ENCODE peak calls at places on chromosomes 2 and 18, in six cellular contexts. F, P, L, A, G and C are unnamed samples.

GRCh38 chr18:35918564-35918963 is 53.9 kb upstream of the RMP24 start:
- DNase-seq in F (no peak), L (no peak), A (no peak), G (peak; percentile 22), P (no peak), C (no peak)

GRCh38 chr2:185245806-185246205 is 492.8 kb upstream of the FSIP2 start:
- DNase-seq in P (no peak), F (no peak), G (no peak), A (no peak), L (no peak), C (no peak)

GRCh38 chr2:208072250-208072892 is 47.0 kb upstream of the PLEKHM3 start:
- DNase-seq in P (peak; percentile 52), F (no peak), A (peak; percentile 63), L (peak; percentile 77), G (peak; percentile 66), C (peak; percentile 38)

GRCh38 chr2:148201075-148202004 is 180.4 kb downstream of the MBD5 start:
- DNase-seq in P (no peak), G (peak; percentile 41), L (peak; percentile 13), F (no peak), A (peak; percentile 87), C (peak; percentile 3)

GRCh38 chr2:192162392-192163042 is 32.2 kb downstream of the TMEFF2 start:
- DNase-seq in P (peak; percentile 32), A (peak; percentile 64), G (peak; percentile 74), F (no peak), L (peak; percentile 69), C (peak; percentile 40)

GRCh38 chr2:84201158-84201557 is 257.9 kb downstream of the SUCLG1 start:
- DNase-seq in G (no peak), A (no peak), F (no peak), P (no peak), L (no peak), C (no peak)

GRCh38 chr2:187302146-187302545 is 145.9 kb downstream of the CALCRL start:
- DNase-seq in G (no peak), L (no peak), F (no peak), P (no peak), A (no peak), C (no peak)

GRCh38 chr18:63264871-63265270 is 54.7 kb downstream of the BCL2 start:
- DNase-seq in L (no peak), A (no peak), P (no peak), G (peak; percentile 69), F (no peak), C (no peak)

GRCh38 chr2:131445896-131446295 is 30.0 kb upstream of the TUBA3D start:
- DNase-seq in P (no peak), F (no peak), L (no peak), G (no peak), A (no peak), C (no peak)

GRCh38 chr2:14081526-14081925 is 551.0 kb upstream of the LRATD1 start:
- DNase-seq in F (no peak), P (no peak), L (no peak), G (no peak), A (no peak), C (no peak)

GRCh38 chr2:20097889-20098714 is 46.7 kb upstream of the LAPTM4A start:
- DNase-seq in G (peak; percentile 84), L (peak; percentile 85), F (peak; percentile 89), A (peak; percentile 82), P (peak; percentile 77), C (peak; percentile 57)

GRCh38 chr2:56474412-56475158 is 290.8 kb downstream of the CCDC85A start:
- DNase-seq in A (no peak), L (no peak), F (no peak), P (no peak), G (no peak), C (no peak)

GRCh38 chr2:212711851-212712250 is 173.2 kb upstream of the ERBB4 start:
- DNase-seq in A (no peak), G (no peak), P (no peak), F (no peak), L (no peak), C (no peak)

GRCh38 chr2:10387033-10387432 is 61.1 kb downstream of the ODC1 start:
- DNase-seq in G (peak; percentile 74), P (no peak), F (no peak), A (no peak), L (no peak), C (no peak)

GRCh38 chr2:155162494-155162893 is 464.0 kb downstream of the KCNJ3 start:
- DNase-seq in F (no peak), P (no peak), L (no peak), G (no peak), A (no peak), C (no peak)
- H3K27ac ChIP-seq in F (no peak overlapping the region), P (no peak overlapping the region), L (no peak overlapping the region), G (no peak overlapping the region), A (no peak overlapping the region), C (no peak overlapping the region)

DNA sequence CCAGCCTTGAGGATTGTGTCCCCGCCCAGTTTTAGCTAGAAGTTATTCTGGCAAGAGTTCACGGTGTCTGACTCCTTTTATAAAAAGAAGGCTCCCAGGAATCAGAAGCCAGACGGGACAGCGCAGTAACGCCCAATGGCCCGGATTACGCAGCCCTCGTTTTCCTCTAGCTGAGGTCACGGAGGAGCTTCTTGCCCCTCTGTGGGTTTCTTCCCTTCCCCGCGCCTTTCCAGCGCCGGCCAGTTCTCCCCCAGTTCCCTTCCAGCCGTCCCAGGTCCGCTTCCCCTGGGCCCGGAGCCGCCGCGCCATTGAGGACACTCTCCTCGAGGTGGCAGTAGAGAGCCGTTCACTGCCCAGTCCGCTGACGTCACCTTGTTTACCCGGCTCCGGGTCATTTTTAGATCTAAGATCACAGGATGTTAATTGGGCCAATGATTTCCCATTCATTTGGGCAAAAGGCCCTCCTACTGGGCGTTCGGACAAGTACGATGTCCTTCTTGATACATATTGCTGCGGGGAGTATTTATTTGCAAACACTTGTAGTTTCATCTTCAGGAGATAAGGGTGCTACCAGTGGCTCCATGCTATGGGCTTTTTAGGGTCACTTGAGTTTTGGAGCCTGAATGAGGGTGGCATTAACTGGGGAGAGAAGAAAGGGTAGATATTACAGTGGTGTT is 81.5 kb upstream of the PPM1B start:
- DNase-seq in G (peak; percentile 90), L (peak; percentile 90), A (peak; percentile 72), F (peak; percentile 81), P (peak; percentile 87), C (peak; percentile 84)
- H3K27ac ChIP-seq in G (no peak overlapping the region), L (peak overlapping the region; percentile 8), A (no peak overlapping the region), F (peak overlapping the region; percentile 73), P (peak overlapping the region; percentile 99), C (peak overlapping the region; percentile 98)

GRCh38 chr2:227450196-227450851 is 21.6 kb upstream of the AGFG1 start:
- DNase-seq in L (no peak), A (no peak), F (no peak), G (no peak), P (no peak), C (no peak)

GRCh38 chr2:227450921-227451654 is 20.9 kb upstream of the AGFG1 start:
- DNase-seq in L (peak; percentile 16), P (no peak), A (peak; percentile 99), F (no peak), G (no peak), C (no peak)

GRCh38 chr2:227454323-227454860 is 17.6 kb upstream of the AGFG1 start:
- DNase-seq in F (no peak), G (no peak), P (no peak), L (no peak), A (peak; percentile 87), C (no peak)

GRCh38 chr2:227453810-227454209 is 18.1 kb upstream of the AGFG1 start:
- DNase-seq in F (no peak), L (no peak), P (no peak), G (no peak), A (no peak), C (no peak)

DNA sequence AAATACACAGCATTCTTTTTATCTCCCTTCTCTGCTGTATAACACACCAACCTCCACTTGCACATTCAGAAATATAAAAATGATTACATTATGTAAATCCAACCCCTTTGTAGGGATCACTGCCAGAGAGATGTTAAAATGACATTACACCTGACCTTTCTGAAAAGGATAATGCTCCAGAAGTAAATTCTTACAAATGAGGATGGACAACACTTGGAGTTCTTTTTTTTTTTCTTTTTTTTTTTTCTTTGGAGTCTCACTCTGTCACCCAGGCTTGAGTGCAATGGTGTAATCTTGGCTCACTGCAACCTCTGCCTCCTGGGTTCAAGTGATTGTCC is 20.3 kb upstream of the AGFG1 start:
- DNase-seq in L (no peak), G (no peak), F (no peak), P (no peak), A (no peak), C (no peak)
- H3K27ac ChIP-seq in L (no peak overlapping the region), G (no peak overlapping the region), F (no peak overlapping the region), P (no peak overlapping the region), A (peak overlapping the region; percentile 90), C (no peak overlapping the region)

GRCh38 chr18:79403723-79404566 is 8.2 kb downstream of the NFATC1 start:
- DNase-seq in A (no peak), G (no peak), P (no peak), L (no peak), F (no peak), C (no peak)
- H3K27ac ChIP-seq in A (no peak overlapping the region), G (peak overlapping the region; percentile 50), P (peak overlapping the region; percentile 52), L (no peak overlapping the region), F (peak overlapping the region; percentile 68), C (no peak overlapping the region)

GRCh38 chr2:215383652-215384279 is 52.1 kb downstream of the FN1 start:
- DNase-seq in P (no peak), A (no peak), L (no peak), F (no peak), G (no peak), C (no peak)
- H3K27ac ChIP-seq in P (no peak overlapping the region), A (no peak overlapping the region), L (no peak overlapping the region), F (no peak overlapping the region), G (no peak overlapping the region), C (no peak overlapping the region)

GRCh38 chr2:86673976-86674670 is 46.0 kb upstream of the RMND5A start:
- DNase-seq in A (no peak), P (no peak), L (no peak), F (no peak), G (no peak), C (no peak)

GRCh38 chr2:86672027-86672545 is 48.0 kb upstream of the RMND5A start:
- DNase-seq in F (no peak), A (no peak), P (no peak), L (no peak), G (no peak), C (no peak)

GRCh38 chr2:86675611-86676015 is 44.5 kb upstream of the RMND5A start:
- DNase-seq in G (no peak), P (no peak), A (peak; percentile 55), F (no peak), L (peak; percentile 45), C (no peak)

GRCh38 chr2:86673011-86673410 is 47.1 kb upstream of the RMND5A start:
- DNase-seq in L (no peak), P (no peak), A (peak; percentile 50), F (no peak), G (no peak), C (no peak)

DNA sequence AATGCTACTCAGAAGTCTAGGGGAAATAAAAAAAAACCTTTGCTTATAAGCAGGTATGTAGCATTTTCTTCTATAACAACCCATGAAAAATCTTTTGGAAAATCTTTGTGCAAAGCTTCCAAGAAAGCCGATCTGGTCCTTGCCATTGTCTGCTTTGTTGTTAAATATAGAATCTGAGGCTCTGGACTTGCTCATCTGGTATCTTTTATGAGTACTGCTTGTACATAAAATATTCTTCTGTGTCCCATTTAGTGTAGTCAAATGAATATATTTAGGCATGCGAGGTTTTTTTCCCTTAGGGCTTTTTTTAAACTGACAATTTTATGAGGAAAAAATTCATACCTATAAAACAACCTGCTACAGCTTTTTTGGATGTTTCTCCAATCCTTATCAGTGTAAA is 45.0 kb upstream of the RMND5A start:
- DNase-seq in L (no peak), A (no peak), P (no peak), G (no peak), F (no peak), C (no peak)
- H3K27ac ChIP-seq in L (no peak overlapping the region), A (no peak overlapping the region), P (no peak overlapping the region), G (no peak overlapping the region), F (no peak overlapping the region), C (no peak overlapping the region)

GRCh38 chr18:48160622-48161021 is 230.2 kb upstream of the SMAD2 start:
- DNase-seq in L (no peak), A (no peak), P (no peak), F (no peak), G (no peak), C (no peak)
- H3K27ac ChIP-seq in L (no peak overlapping the region), A (no peak overlapping the region), P (no peak overlapping the region), F (peak overlapping the region; percentile 96), G (peak overlapping the region; percentile 90), C (no peak overlapping the region)